ENCODE peak calls at places on chromosome 7, in nine cellular contexts. One of them, this sample, is unnamed.

GRCh38 chr7:90025771-90026170 is 128.5 kb upstream of the STEAP1 start:
- DNase-seq in activated CD4-positive, alpha-beta T cell treated with anti-CD3 and anti-CD28 coated beads for 48 hours: no peak
- DNase-seq in Kasumi-1: no peak
- DNase-seq in stimulated activated CD4-positive, alpha-beta T cell treated with anti-CD3 and anti-CD28 coated beads, Interleukin-4, amount 100 ng/mL, for 4 hours: no peak
- DNase-seq in SK-MEL-5: no peak
- DNase-seq in effector CD4-positive, alpha-beta T cell: no peak
- DNase-seq in K562: no peak
- DNase-seq in GM23248: no peak
- DNase-seq in AG08395: no peak
- DNase-seq in this sample: no peak

GRCh38 chr7:158742065-158742821 is 37.6 kb upstream of the NCAPG2 start:
- DNase-seq in activated CD4-positive, alpha-beta T cell treated with anti-CD3 and anti-CD28 coated beads for 48 hours: no peak
- DNase-seq in Kasumi-1: no peak
- DNase-seq in stimulated activated CD4-positive, alpha-beta T cell treated with anti-CD3 and anti-CD28 coated beads, Interleukin-4, amount 100 ng/mL, for 4 hours: no peak
- DNase-seq in SK-MEL-5: no peak
- DNase-seq in effector CD4-positive, alpha-beta T cell: no peak
- DNase-seq in K562: no peak
- DNase-seq in GM23248: no peak
- DNase-seq in AG08395: no peak
- DNase-seq in this sample: no peak

GRCh38 chr7:79118143-79118542 is 335.3 kb downstream of the MAGI2 start:
- DNase-seq in activated CD4-positive, alpha-beta T cell treated with anti-CD3 and anti-CD28 coated beads for 48 hours: no peak
- DNase-seq in Kasumi-1: peak
- DNase-seq in stimulated activated CD4-positive, alpha-beta T cell treated with anti-CD3 and anti-CD28 coated beads, Interleukin-4, amount 100 ng/mL, for 4 hours: no peak
- DNase-seq in SK-MEL-5: no peak
- DNase-seq in effector CD4-positive, alpha-beta T cell: no peak
- DNase-seq in K562: no peak
- DNase-seq in GM23248: peak
- DNase-seq in AG08395: no peak
- DNase-seq in this sample: no peak

GRCh38 chr7:93751421-93751820 is 139.1 kb downstream of the TFPI2 start:
- DNase-seq in activated CD4-positive, alpha-beta T cell treated with anti-CD3 and anti-CD28 coated beads for 48 hours: no peak
- DNase-seq in Kasumi-1: no peak
- DNase-seq in stimulated activated CD4-positive, alpha-beta T cell treated with anti-CD3 and anti-CD28 coated beads, Interleukin-4, amount 100 ng/mL, for 4 hours: no peak
- DNase-seq in SK-MEL-5: no peak
- DNase-seq in effector CD4-positive, alpha-beta T cell: no peak
- DNase-seq in K562: no peak
- DNase-seq in GM23248: no peak
- DNase-seq in AG08395: no peak
- DNase-seq in this sample: no peak

GRCh38 chr7:37510043-37510634 is 61.5 kb upstream of the ELMO1 start:
- DNase-seq in activated CD4-positive, alpha-beta T cell treated with anti-CD3 and anti-CD28 coated beads for 48 hours: peak
- DNase-seq in Kasumi-1: peak
- DNase-seq in stimulated activated CD4-positive, alpha-beta T cell treated with anti-CD3 and anti-CD28 coated beads, Interleukin-4, amount 100 ng/mL, for 4 hours: no peak
- DNase-seq in SK-MEL-5: peak
- DNase-seq in effector CD4-positive, alpha-beta T cell: peak
- DNase-seq in K562: peak
- DNase-seq in GM23248: peak
- DNase-seq in AG08395: no peak
- DNase-seq in this sample: peak

GRCh38 chr7:20403356-20403755 is 72.7 kb downstream of the ITGB8 start:
- DNase-seq in activated CD4-positive, alpha-beta T cell treated with anti-CD3 and anti-CD28 coated beads for 48 hours: no peak
- DNase-seq in Kasumi-1: no peak
- DNase-seq in stimulated activated CD4-positive, alpha-beta T cell treated with anti-CD3 and anti-CD28 coated beads, Interleukin-4, amount 100 ng/mL, for 4 hours: no peak
- DNase-seq in SK-MEL-5: peak
- DNase-seq in effector CD4-positive, alpha-beta T cell: no peak
- DNase-seq in K562: no peak
- DNase-seq in GM23248: peak
- DNase-seq in AG08395: no peak
- DNase-seq in this sample: no peak

GRCh38 chr7:141617280-141617679 is 66.1 kb downstream of the AGK start:
- DNase-seq in activated CD4-positive, alpha-beta T cell treated with anti-CD3 and anti-CD28 coated beads for 48 hours: no peak
- DNase-seq in Kasumi-1: no peak
- DNase-seq in stimulated activated CD4-positive, alpha-beta T cell treated with anti-CD3 and anti-CD28 coated beads, Interleukin-4, amount 100 ng/mL, for 4 hours: no peak
- DNase-seq in SK-MEL-5: peak
- DNase-seq in effector CD4-positive, alpha-beta T cell: no peak
- DNase-seq in K562: no peak
- DNase-seq in GM23248: no peak
- DNase-seq in AG08395: no peak
- DNase-seq in this sample: no peak

GRCh38 chr7:128030999-128031681 is at the start of gene LRRC4:
- DNase-seq in activated CD4-positive, alpha-beta T cell treated with anti-CD3 and anti-CD28 coated beads for 48 hours: peak
- DNase-seq in Kasumi-1: peak
- DNase-seq in stimulated activated CD4-positive, alpha-beta T cell treated with anti-CD3 and anti-CD28 coated beads, Interleukin-4, amount 100 ng/mL, for 4 hours: peak
- DNase-seq in SK-MEL-5: no peak
- DNase-seq in effector CD4-positive, alpha-beta T cell: no peak
- DNase-seq in K562: no peak
- DNase-seq in GM23248: peak
- DNase-seq in AG08395: peak
- DNase-seq in this sample: no peak

GRCh38 chr7:117195361-117195760 is 127.5 kb downstream of the WNT2 start:
- DNase-seq in activated CD4-positive, alpha-beta T cell treated with anti-CD3 and anti-CD28 coated beads for 48 hours: no peak
- DNase-seq in Kasumi-1: peak
- DNase-seq in stimulated activated CD4-positive, alpha-beta T cell treated with anti-CD3 and anti-CD28 coated beads, Interleukin-4, amount 100 ng/mL, for 4 hours: no peak
- DNase-seq in SK-MEL-5: no peak
- DNase-seq in effector CD4-positive, alpha-beta T cell: no peak
- DNase-seq in K562: no peak
- DNase-seq in GM23248: no peak
- DNase-seq in AG08395: no peak
- DNase-seq in this sample: no peak

GRCh38 chr7:25171071-25171470 is 46.0 kb upstream of the CYCS start:
- DNase-seq in activated CD4-positive, alpha-beta T cell treated with anti-CD3 and anti-CD28 coated beads for 48 hours: no peak
- DNase-seq in Kasumi-1: no peak
- DNase-seq in stimulated activated CD4-positive, alpha-beta T cell treated with anti-CD3 and anti-CD28 coated beads, Interleukin-4, amount 100 ng/mL, for 4 hours: no peak
- DNase-seq in SK-MEL-5: no peak
- DNase-seq in effector CD4-positive, alpha-beta T cell: no peak
- DNase-seq in K562: no peak
- DNase-seq in GM23248: no peak
- DNase-seq in AG08395: no peak
- DNase-seq in this sample: no peak

GRCh38 chr7:24732646-24733413 is 24.4 kb downstream of the GSDME start:
- DNase-seq in activated CD4-positive, alpha-beta T cell treated with anti-CD3 and anti-CD28 coated beads for 48 hours: no peak
- DNase-seq in Kasumi-1: no peak
- DNase-seq in stimulated activated CD4-positive, alpha-beta T cell treated with anti-CD3 and anti-CD28 coated beads, Interleukin-4, amount 100 ng/mL, for 4 hours: no peak
- DNase-seq in SK-MEL-5: peak
- DNase-seq in effector CD4-positive, alpha-beta T cell: no peak
- DNase-seq in K562: no peak
- DNase-seq in GM23248: peak
- DNase-seq in AG08395: peak
- DNase-seq in this sample: no peak

GRCh38 chr7:140810830-140811556 is 113.7 kb downstream of the BRAF start:
- DNase-seq in activated CD4-positive, alpha-beta T cell treated with anti-CD3 and anti-CD28 coated beads for 48 hours: peak
- DNase-seq in Kasumi-1: peak
- DNase-seq in stimulated activated CD4-positive, alpha-beta T cell treated with anti-CD3 and anti-CD28 coated beads, Interleukin-4, amount 100 ng/mL, for 4 hours: peak
- DNase-seq in SK-MEL-5: peak
- DNase-seq in effector CD4-positive, alpha-beta T cell: peak
- DNase-seq in K562: peak
- DNase-seq in GM23248: peak
- DNase-seq in AG08395: peak
- DNase-seq in this sample: peak

GRCh38 chr7:65798111-65799075 is 74.5 kb upstream of the VKORC1L1 start:
- DNase-seq in activated CD4-positive, alpha-beta T cell treated with anti-CD3 and anti-CD28 coated beads for 48 hours: no peak
- DNase-seq in Kasumi-1: no peak
- DNase-seq in stimulated activated CD4-positive, alpha-beta T cell treated with anti-CD3 and anti-CD28 coated beads, Interleukin-4, amount 100 ng/mL, for 4 hours: no peak
- DNase-seq in SK-MEL-5: no peak
- DNase-seq in effector CD4-positive, alpha-beta T cell: no peak
- DNase-seq in K562: no peak
- DNase-seq in GM23248: peak
- DNase-seq in AG08395: peak
- DNase-seq in this sample: no peak

GRCh38 chr7:105673367-105674188 is 92.3 kb upstream of the EFCAB10 start:
- DNase-seq in activated CD4-positive, alpha-beta T cell treated with anti-CD3 and anti-CD28 coated beads for 48 hours: peak
- DNase-seq in Kasumi-1: no peak
- DNase-seq in stimulated activated CD4-positive, alpha-beta T cell treated with anti-CD3 and anti-CD28 coated beads, Interleukin-4, amount 100 ng/mL, for 4 hours: no peak
- DNase-seq in SK-MEL-5: no peak
- DNase-seq in effector CD4-positive, alpha-beta T cell: no peak
- DNase-seq in K562: no peak
- DNase-seq in GM23248: no peak
- DNase-seq in AG08395: no peak
- DNase-seq in this sample: no peak

GRCh38 chr7:110413038-110413437 is 677.9 kb upstream of the LRRN3 start:
- DNase-seq in activated CD4-positive, alpha-beta T cell treated with anti-CD3 and anti-CD28 coated beads for 48 hours: no peak
- DNase-seq in Kasumi-1: no peak
- DNase-seq in stimulated activated CD4-positive, alpha-beta T cell treated with anti-CD3 and anti-CD28 coated beads, Interleukin-4, amount 100 ng/mL, for 4 hours: no peak
- DNase-seq in SK-MEL-5: no peak
- DNase-seq in effector CD4-positive, alpha-beta T cell: no peak
- DNase-seq in K562: no peak
- DNase-seq in GM23248: no peak
- DNase-seq in AG08395: no peak
- DNase-seq in this sample: no peak

GRCh38 chr7:150855046-150855445 is 2.7 kb downstream of the AOC1 start:
- DNase-seq in activated CD4-positive, alpha-beta T cell treated with anti-CD3 and anti-CD28 coated beads for 48 hours: no peak
- DNase-seq in Kasumi-1: no peak
- DNase-seq in stimulated activated CD4-positive, alpha-beta T cell treated with anti-CD3 and anti-CD28 coated beads, Interleukin-4, amount 100 ng/mL, for 4 hours: no peak
- DNase-seq in SK-MEL-5: no peak
- DNase-seq in effector CD4-positive, alpha-beta T cell: no peak
- DNase-seq in K562: no peak
- DNase-seq in GM23248: no peak
- DNase-seq in AG08395: no peak
- DNase-seq in this sample: no peak

GRCh38 chr7:81114682-81115081 is 195.8 kb upstream of the SEMA3C start:
- DNase-seq in activated CD4-positive, alpha-beta T cell treated with anti-CD3 and anti-CD28 coated beads for 48 hours: no peak
- DNase-seq in Kasumi-1: no peak
- DNase-seq in stimulated activated CD4-positive, alpha-beta T cell treated with anti-CD3 and anti-CD28 coated beads, Interleukin-4, amount 100 ng/mL, for 4 hours: no peak
- DNase-seq in SK-MEL-5: no peak
- DNase-seq in effector CD4-positive, alpha-beta T cell: no peak
- DNase-seq in K562: no peak
- DNase-seq in GM23248: peak
- DNase-seq in AG08395: no peak
- DNase-seq in this sample: no peak

GRCh38 chr7:128889121-128889520 is 21.4 kb downstream of the KCP start:
- DNase-seq in activated CD4-positive, alpha-beta T cell treated with anti-CD3 and anti-CD28 coated beads for 48 hours: no peak
- DNase-seq in Kasumi-1: no peak
- DNase-seq in stimulated activated CD4-positive, alpha-beta T cell treated with anti-CD3 and anti-CD28 coated beads, Interleukin-4, amount 100 ng/mL, for 4 hours: no peak
- DNase-seq in SK-MEL-5: no peak
- DNase-seq in effector CD4-positive, alpha-beta T cell: no peak
- DNase-seq in K562: no peak
- DNase-seq in GM23248: peak
- DNase-seq in AG08395: no peak
- DNase-seq in this sample: no peak

GRCh38 chr7:116899308-116899707 is 36.9 kb downstream of the CAPZA2 start:
- DNase-seq in activated CD4-positive, alpha-beta T cell treated with anti-CD3 and anti-CD28 coated beads for 48 hours: no peak
- DNase-seq in Kasumi-1: no peak
- DNase-seq in stimulated activated CD4-positive, alpha-beta T cell treated with anti-CD3 and anti-CD28 coated beads, Interleukin-4, amount 100 ng/mL, for 4 hours: no peak
- DNase-seq in SK-MEL-5: no peak
- DNase-seq in effector CD4-positive, alpha-beta T cell: no peak
- DNase-seq in K562: no peak
- DNase-seq in GM23248: peak
- DNase-seq in AG08395: no peak
- DNase-seq in this sample: no peak

GRCh38 chr7:153530441-153530840 is 521.8 kb upstream of the DPP6 start:
- DNase-seq in activated CD4-positive, alpha-beta T cell treated with anti-CD3 and anti-CD28 coated beads for 48 hours: no peak
- DNase-seq in Kasumi-1: no peak
- DNase-seq in stimulated activated CD4-positive, alpha-beta T cell treated with anti-CD3 and anti-CD28 coated beads, Interleukin-4, amount 100 ng/mL, for 4 hours: no peak
- DNase-seq in SK-MEL-5: no peak
- DNase-seq in effector CD4-positive, alpha-beta T cell: no peak
- DNase-seq in K562: no peak
- DNase-seq in GM23248: no peak
- DNase-seq in AG08395: no peak
- DNase-seq in this sample: no peak

GRCh38 chr7:76386691-76387260 is 22.7 kb downstream of the SSC4D start:
- DNase-seq in activated CD4-positive, alpha-beta T cell treated with anti-CD3 and anti-CD28 coated beads for 48 hours: no peak
- DNase-seq in Kasumi-1: no peak
- DNase-seq in stimulated activated CD4-positive, alpha-beta T cell treated with anti-CD3 and anti-CD28 coated beads, Interleukin-4, amount 100 ng/mL, for 4 hours: no peak
- DNase-seq in SK-MEL-5: no peak
- DNase-seq in effector CD4-positive, alpha-beta T cell: no peak
- DNase-seq in K562: no peak
- DNase-seq in GM23248: peak
- DNase-seq in AG08395: peak
- DNase-seq in this sample: no peak

GRCh38 chr7:148527717-148528168 is 62.8 kb upstream of the C7orf33 start:
- DNase-seq in activated CD4-positive, alpha-beta T cell treated with anti-CD3 and anti-CD28 coated beads for 48 hours: peak
- DNase-seq in Kasumi-1: peak
- DNase-seq in stimulated activated CD4-positive, alpha-beta T cell treated with anti-CD3 and anti-CD28 coated beads, Interleukin-4, amount 100 ng/mL, for 4 hours: peak
- DNase-seq in SK-MEL-5: peak
- DNase-seq in effector CD4-positive, alpha-beta T cell: peak
- DNase-seq in K562: peak
- DNase-seq in GM23248: peak
- DNase-seq in AG08395: peak
- DNase-seq in this sample: peak